ENCODE peak calls at places on chromosomes 1 and 21, in nine cellular contexts. M is foreskin fibroblast; W is activated naive CD4-positive, alpha-beta T cell; L is tibial artery; C is hepatocyte; G is fibroblast of the conjunctiva; U is GM03348; J is GM10248; Q is stimulated activated effector memory CD8-positive, alpha-beta T cell treated with anti-CD3 and anti-CD28 coated beads, Interleukin-12 subunit alpha, Interleukin-12 subunit beta, amount 100 ng/mL, for 72 hours. S is an unnamed sample.

GRCh38 chr1:223707270-223708000 is 4.9 kb upstream of the CAPN2 start:
- DNase-seq in L (peak; percentile 86), Q (no peak), W (no peak), G (peak; percentile 95), C (peak; percentile 91), J (no peak), M (peak; percentile 99), U (peak; percentile 85), S (peak; percentile 99)

GRCh38 chr21:43016728-43017127 is 42.4 kb downstream of the PKNOX1 start:
- DNase-seq in M (peak; percentile 26), L (no peak), J (no peak), Q (no peak), G (no peak), C (no peak), W (no peak), U (no peak), S (no peak)

GRCh38 chr1:161484613-161485012 is 20.6 kb upstream of the FCGR2A start:
- DNase-seq in W (no peak), J (no peak), C (no peak), M (no peak), L (no peak), U (no peak), G (no peak), Q (no peak), S (no peak)

GRCh38 chr1:41245659-41246058 is 3.6 kb upstream of the SCMH1 start:
- DNase-seq in G (no peak), U (no peak), M (no peak), W (no peak), L (no peak), J (no peak), C (no peak), Q (no peak), S (no peak)

GRCh38 chr1:147669475-147670318 is 627 bp downstream of the ACP6 start:
- DNase-seq in U (peak; percentile 55), G (no peak), M (peak; percentile 74), J (peak; percentile 47), C (peak; percentile 65), W (no peak), Q (no peak), L (peak; percentile 23), S (peak; percentile 61)

GRCh38 chr1:43144228-43144627 is 27.9 kb downstream of the EBNA1BP2 start:
- DNase-seq in M (peak; percentile 76), C (no peak), G (no peak), W (no peak), U (no peak), Q (no peak), L (no peak), J (no peak), S (peak; percentile 56)

GRCh38 chr1:173195596-173196088 is 11.5 kb downstream of the TNFSF4 start:
- DNase-seq in J (peak; percentile 25), M (no peak), C (no peak), G (no peak), W (no peak), U (no peak), Q (peak; percentile 85), L (no peak), S (no peak)

GRCh38 chr1:234371414-234371813 is 1.8 kb upstream of the COA6 start:
- DNase-seq in J (no peak), W (no peak), U (no peak), L (no peak), C (no peak), Q (no peak), M (no peak), G (no peak), S (no peak)

GRCh38 chr1:229430761-229431269 is 3.1 kb downstream of the ACTA1 start:
- DNase-seq in J (no peak), Q (peak; percentile 67), M (peak; percentile 71), G (peak; percentile 10), L (peak; percentile 53), C (peak; percentile 79), W (no peak), U (peak; percentile 76), S (peak; percentile 48)

GRCh38 chr1:243354511-243355153 is 98.8 kb downstream of the SDCCAG8 start:
- DNase-seq in Q (no peak), J (peak; percentile 15), L (no peak), U (peak; percentile 24), W (no peak), C (no peak), M (no peak), G (no peak), S (peak; percentile 22)

GRCh38 chr1:57307382-57307781 is 116.5 kb downstream of the DAB1 start:
- DNase-seq in M (no peak), L (no peak), W (no peak), G (no peak), C (peak; percentile 42), U (no peak), Q (peak; percentile 50), J (peak; percentile 10), S (peak; percentile 1)

GRCh38 chr1:156941675-156942074 is 21.2 kb downstream of the LRRC71 start:
- DNase-seq in M (no peak), L (no peak), W (no peak), C (no peak), U (no peak), G (no peak), Q (no peak), J (no peak), S (no peak)

GRCh38 chr21:41868062-41868710 is 11.0 kb downstream of the PRDM15 start:
- DNase-seq in Q (no peak), J (peak; percentile 63), G (peak; percentile 32), C (no peak), W (no peak), L (no peak), M (peak; percentile 84), U (peak; percentile 60), S (peak; percentile 34)

GRCh38 chr21:36767096-36767495 is 68.2 kb downstream of the SIM2 start:
- DNase-seq in W (no peak), G (no peak), L (no peak), C (no peak), U (no peak), J (no peak), M (no peak), Q (no peak), S (no peak)

S was measured in EL.